ENCODE peak calls at places on chromosomes 4 and X, in seven cellular contexts. One of them, this sample, is unnamed.
A peak's percentile ranks its signal among the peaks of the same experiment; 100 is the strongest.

GRCh38 chr4:128517739-128518510 is 230.3 kb upstream of the PGRMC2 start:
- DNase-seq in pancreas: no peak
- DNase-seq in Karpas-422: peak; percentile 96
- DNase-seq in NCI-H1092 treated with DMSO at 0.1 percent for 48 hours: no peak
- DNase-seq in ascending aorta: no peak
- DNase-seq in effector CD4-positive, alpha-beta T cell: no peak
- DNase-seq in cerebellum: no peak
- DNase-seq in this sample: peak; percentile 63

GRCh38 chrX:134513091-134513490 is 53.1 kb downstream of the HPRT1 start:
- DNase-seq in pancreas: no peak
- DNase-seq in Karpas-422: no peak
- DNase-seq in NCI-H1092 treated with DMSO at 0.1 percent for 48 hours: no peak
- DNase-seq in ascending aorta: no peak
- DNase-seq in effector CD4-positive, alpha-beta T cell: no peak
- DNase-seq in cerebellum: no peak
- DNase-seq in this sample: no peak

GRCh38 chrX:10769165-10769564 is 148.8 kb upstream of the MID1 start:
- DNase-seq in pancreas: no peak
- DNase-seq in Karpas-422: peak; percentile 55
- DNase-seq in NCI-H1092 treated with DMSO at 0.1 percent for 48 hours: peak; percentile 75
- DNase-seq in ascending aorta: no peak
- DNase-seq in effector CD4-positive, alpha-beta T cell: no peak
- DNase-seq in cerebellum: peak; percentile 3
- DNase-seq in this sample: no peak

GRCh38 chrX:45807572-45808425 is 607.1 kb upstream of the DIPK2B start:
- DNase-seq in pancreas: no peak
- DNase-seq in Karpas-422: no peak
- DNase-seq in NCI-H1092 treated with DMSO at 0.1 percent for 48 hours: no peak
- DNase-seq in ascending aorta: no peak
- DNase-seq in effector CD4-positive, alpha-beta T cell: no peak
- DNase-seq in cerebellum: no peak
- DNase-seq in this sample: no peak

GRCh38 chrX:72115380-72115779 is 16.3 kb downstream of the RTL5 start:
- DNase-seq in pancreas: peak; percentile 21
- DNase-seq in Karpas-422: no peak
- DNase-seq in NCI-H1092 treated with DMSO at 0.1 percent for 48 hours: no peak
- DNase-seq in ascending aorta: no peak
- DNase-seq in effector CD4-positive, alpha-beta T cell: no peak
- DNase-seq in cerebellum: no peak
- DNase-seq in this sample: no peak

GRCh38 chr4:8835521-8836365 is 35.9 kb downstream of the HMX1 start:
- DNase-seq in pancreas: peak; percentile 43
- DNase-seq in Karpas-422: no peak
- DNase-seq in NCI-H1092 treated with DMSO at 0.1 percent for 48 hours: no peak
- DNase-seq in ascending aorta: no peak
- DNase-seq in effector CD4-positive, alpha-beta T cell: no peak
- DNase-seq in cerebellum: no peak
- DNase-seq in this sample: no peak

GRCh38 chr4:105859233-105859632 is 36.0 kb upstream of the NPNT start:
- DNase-seq in pancreas: no peak
- DNase-seq in Karpas-422: no peak
- DNase-seq in NCI-H1092 treated with DMSO at 0.1 percent for 48 hours: no peak
- DNase-seq in ascending aorta: no peak
- DNase-seq in effector CD4-positive, alpha-beta T cell: no peak
- DNase-seq in cerebellum: no peak
- DNase-seq in this sample: no peak

GRCh38 chr4:99467908-99468307 is 32.8 kb upstream of the ADH7 start:
- DNase-seq in pancreas: no peak
- DNase-seq in Karpas-422: no peak
- DNase-seq in NCI-H1092 treated with DMSO at 0.1 percent for 48 hours: no peak
- DNase-seq in ascending aorta: no peak
- DNase-seq in effector CD4-positive, alpha-beta T cell: no peak
- DNase-seq in cerebellum: no peak
- DNase-seq in this sample: no peak

GRCh38 chr4:123093247-123093646 is 170.8 kb upstream of the NUDT6 start:
- DNase-seq in pancreas: no peak
- DNase-seq in Karpas-422: peak; percentile 46
- DNase-seq in NCI-H1092 treated with DMSO at 0.1 percent for 48 hours: no peak
- DNase-seq in ascending aorta: no peak
- DNase-seq in effector CD4-positive, alpha-beta T cell: no peak
- DNase-seq in cerebellum: peak; percentile 10
- DNase-seq in this sample: no peak

GRCh38 chr4:2395038-2395437 is 23.4 kb downstream of the ZFYVE28 start:
- DNase-seq in pancreas: no peak
- DNase-seq in Karpas-422: no peak
- DNase-seq in NCI-H1092 treated with DMSO at 0.1 percent for 48 hours: no peak
- DNase-seq in ascending aorta: no peak
- DNase-seq in effector CD4-positive, alpha-beta T cell: no peak
- DNase-seq in cerebellum: no peak
- DNase-seq in this sample: no peak

GRCh38 chr4:183601381-183601780 is 57.6 kb downstream of the RWDD4 start:
- DNase-seq in pancreas: no peak
- DNase-seq in Karpas-422: no peak
- DNase-seq in NCI-H1092 treated with DMSO at 0.1 percent for 48 hours: no peak
- DNase-seq in ascending aorta: no peak
- DNase-seq in effector CD4-positive, alpha-beta T cell: no peak
- DNase-seq in cerebellum: peak; percentile 68
- DNase-seq in this sample: no peak

GRCh38 chr4:82989567-82990429 is 20.8 kb downstream of the LIN54 start:
- DNase-seq in pancreas: no peak
- DNase-seq in Karpas-422: no peak
- DNase-seq in NCI-H1092 treated with DMSO at 0.1 percent for 48 hours: no peak
- DNase-seq in ascending aorta: no peak
- DNase-seq in effector CD4-positive, alpha-beta T cell: no peak
- DNase-seq in cerebellum: no peak
- DNase-seq in this sample: no peak

GRCh38 chrX:37350034-37350365 is 836 bp downstream of the PRRG1 start:
- DNase-seq in pancreas: peak; percentile 55
- DNase-seq in Karpas-422: no peak
- DNase-seq in NCI-H1092 treated with DMSO at 0.1 percent for 48 hours: no peak
- DNase-seq in ascending aorta: no peak
- DNase-seq in effector CD4-positive, alpha-beta T cell: no peak
- DNase-seq in cerebellum: no peak
- DNase-seq in this sample: no peak

GRCh38 chr4:151691639-151692442 is 69.0 kb downstream of the GATB start:
- DNase-seq in pancreas: no peak
- DNase-seq in Karpas-422: no peak
- DNase-seq in NCI-H1092 treated with DMSO at 0.1 percent for 48 hours: no peak
- DNase-seq in ascending aorta: no peak
- DNase-seq in effector CD4-positive, alpha-beta T cell: no peak
- DNase-seq in cerebellum: no peak
- DNase-seq in this sample: peak; percentile 59

GRCh38 chr4:137531951-137532868 is at the start of gene PCDH18:
- DNase-seq in pancreas: peak; percentile 47
- DNase-seq in Karpas-422: no peak
- DNase-seq in NCI-H1092 treated with DMSO at 0.1 percent for 48 hours: no peak
- DNase-seq in ascending aorta: peak; percentile 62
- DNase-seq in effector CD4-positive, alpha-beta T cell: no peak
- DNase-seq in cerebellum: peak; percentile 6
- DNase-seq in this sample: peak; percentile 83

GRCh38 chr4:38935391-38936073 is 67.9 kb downstream of the FAM114A1 start:
- DNase-seq in pancreas: no peak
- DNase-seq in Karpas-422: no peak
- DNase-seq in NCI-H1092 treated with DMSO at 0.1 percent for 48 hours: no peak
- DNase-seq in ascending aorta: no peak
- DNase-seq in effector CD4-positive, alpha-beta T cell: no peak
- DNase-seq in cerebellum: no peak
- DNase-seq in this sample: no peak

GRCh38 chrX:108537005-108537404 is 97.4 kb downstream of the COL4A5 start:
- DNase-seq in pancreas: no peak
- DNase-seq in Karpas-422: peak; percentile 72
- DNase-seq in NCI-H1092 treated with DMSO at 0.1 percent for 48 hours: peak; percentile 58
- DNase-seq in ascending aorta: no peak
- DNase-seq in effector CD4-positive, alpha-beta T cell: no peak
- DNase-seq in cerebellum: no peak
- DNase-seq in this sample: no peak

GRCh38 chr4:10582059-10582686 is 102.4 kb downstream of the CLNK start:
- DNase-seq in pancreas: no peak
- DNase-seq in Karpas-422: no peak
- DNase-seq in NCI-H1092 treated with DMSO at 0.1 percent for 48 hours: peak; percentile 58
- DNase-seq in ascending aorta: no peak
- DNase-seq in effector CD4-positive, alpha-beta T cell: no peak
- DNase-seq in cerebellum: peak; percentile 58
- DNase-seq in this sample: no peak

GRCh38 chr4:10084651-10085320 is 31.8 kb downstream of the WDR1 start:
- DNase-seq in pancreas: peak; percentile 39
- DNase-seq in Karpas-422: no peak
- DNase-seq in NCI-H1092 treated with DMSO at 0.1 percent for 48 hours: no peak
- DNase-seq in ascending aorta: no peak
- DNase-seq in effector CD4-positive, alpha-beta T cell: no peak
- DNase-seq in cerebellum: no peak
- DNase-seq in this sample: peak; percentile 41

GRCh38 chrX:18983711-18984380 is at the start of gene PHKA2:
- DNase-seq in pancreas: peak; percentile 78
- DNase-seq in Karpas-422: peak; percentile 84
- DNase-seq in NCI-H1092 treated with DMSO at 0.1 percent for 48 hours: no peak
- DNase-seq in ascending aorta: no peak
- DNase-seq in effector CD4-positive, alpha-beta T cell: no peak
- DNase-seq in cerebellum: no peak
- DNase-seq in this sample: peak; percentile 77

GRCh38 chrX:103356897-103357296 is 591 bp downstream of the TCEAL9 start:
- DNase-seq in pancreas: peak; percentile 60
- DNase-seq in Karpas-422: no peak
- DNase-seq in NCI-H1092 treated with DMSO at 0.1 percent for 48 hours: no peak
- DNase-seq in ascending aorta: no peak
- DNase-seq in effector CD4-positive, alpha-beta T cell: no peak
- DNase-seq in cerebellum: peak; percentile 22
- DNase-seq in this sample: peak; percentile 36

GRCh38 chr4:147198411-147199051 is 252.9 kb upstream of the TTC29 start:
- DNase-seq in pancreas: no peak
- DNase-seq in Karpas-422: no peak
- DNase-seq in NCI-H1092 treated with DMSO at 0.1 percent for 48 hours: no peak
- DNase-seq in ascending aorta: no peak
- DNase-seq in effector CD4-positive, alpha-beta T cell: no peak
- DNase-seq in cerebellum: no peak
- DNase-seq in this sample: no peak

GRCh38 chrX:45056428-45057145 is 144.1 kb downstream of the DIPK2B start:
- DNase-seq in pancreas: no peak
- DNase-seq in Karpas-422: no peak
- DNase-seq in NCI-H1092 treated with DMSO at 0.1 percent for 48 hours: no peak
- DNase-seq in ascending aorta: no peak
- DNase-seq in effector CD4-positive, alpha-beta T cell: no peak
- DNase-seq in cerebellum: no peak
- DNase-seq in this sample: no peak

GRCh38 chrX:124388562-124388961 is 42.2 kb downstream of the SH2D1A start:
- DNase-seq in pancreas: no peak
- DNase-seq in Karpas-422: peak; percentile 84
- DNase-seq in NCI-H1092 treated with DMSO at 0.1 percent for 48 hours: peak; percentile 74
- DNase-seq in ascending aorta: no peak
- DNase-seq in effector CD4-positive, alpha-beta T cell: peak; percentile 40
- DNase-seq in cerebellum: peak; percentile 31
- DNase-seq in this sample: peak; percentile 22

GRCh38 chrX:132092439-132093065 is 35.3 kb downstream of the FRMD7 start:
- DNase-seq in pancreas: no peak
- DNase-seq in Karpas-422: peak; percentile 81
- DNase-seq in NCI-H1092 treated with DMSO at 0.1 percent for 48 hours: peak; percentile 50
- DNase-seq in ascending aorta: no peak
- DNase-seq in effector CD4-positive, alpha-beta T cell: peak; percentile 27
- DNase-seq in cerebellum: no peak
- DNase-seq in this sample: peak; percentile 21

GRCh38 chrX:101602077-101602476 is 15.7 kb downstream of the ARMCX6 start:
- DNase-seq in pancreas: no peak
- DNase-seq in Karpas-422: no peak
- DNase-seq in NCI-H1092 treated with DMSO at 0.1 percent for 48 hours: no peak
- DNase-seq in ascending aorta: no peak
- DNase-seq in effector CD4-positive, alpha-beta T cell: no peak
- DNase-seq in cerebellum: no peak
- DNase-seq in this sample: no peak

GRCh38 chr4:1002131-1002630 is 9.0 kb upstream of the SLC26A1 start:
- DNase-seq in pancreas: no peak
- DNase-seq in Karpas-422: no peak
- DNase-seq in NCI-H1092 treated with DMSO at 0.1 percent for 48 hours: no peak
- DNase-seq in ascending aorta: no peak
- DNase-seq in effector CD4-positive, alpha-beta T cell: no peak
- DNase-seq in cerebellum: no peak
- DNase-seq in this sample: peak; percentile 61

GRCh38 chr4:95027906-95028618 is 270.3 kb downstream of the BMPR1B start:
- DNase-seq in pancreas: no peak
- DNase-seq in Karpas-422: no peak
- DNase-seq in NCI-H1092 treated with DMSO at 0.1 percent for 48 hours: no peak
- DNase-seq in ascending aorta: no peak
- DNase-seq in effector CD4-positive, alpha-beta T cell: no peak
- DNase-seq in cerebellum: no peak
- DNase-seq in this sample: no peak

GRCh38 chr4:75919914-75920313 is 17.7 kb upstream of the PPEF2 start:
- DNase-seq in pancreas: no peak
- DNase-seq in Karpas-422: no peak
- DNase-seq in NCI-H1092 treated with DMSO at 0.1 percent for 48 hours: no peak
- DNase-seq in ascending aorta: no peak
- DNase-seq in effector CD4-positive, alpha-beta T cell: no peak
- DNase-seq in cerebellum: peak; percentile 10
- DNase-seq in this sample: peak; percentile 46

GRCh38 chr4:89914609-89915008 is 20.0 kb downstream of the MMRN1 start:
- DNase-seq in pancreas: no peak
- DNase-seq in Karpas-422: peak; percentile 41
- DNase-seq in NCI-H1092 treated with DMSO at 0.1 percent for 48 hours: peak; percentile 8
- DNase-seq in ascending aorta: no peak
- DNase-seq in effector CD4-positive, alpha-beta T cell: no peak
- DNase-seq in cerebellum: no peak
- DNase-seq in this sample: no peak

GRCh38 chr4:1278336-1278670 is 11.4 kb upstream of the MAEA start:
- DNase-seq in pancreas: no peak
- DNase-seq in Karpas-422: no peak
- DNase-seq in NCI-H1092 treated with DMSO at 0.1 percent for 48 hours: no peak
- DNase-seq in ascending aorta: no peak
- DNase-seq in effector CD4-positive, alpha-beta T cell: no peak
- DNase-seq in cerebellum: no peak
- DNase-seq in this sample: no peak

GRCh38 chr4:19497692-19498091 is 754.0 kb upstream of the SLIT2 start:
- DNase-seq in pancreas: no peak
- DNase-seq in Karpas-422: no peak
- DNase-seq in NCI-H1092 treated with DMSO at 0.1 percent for 48 hours: no peak
- DNase-seq in ascending aorta: no peak
- DNase-seq in effector CD4-positive, alpha-beta T cell: no peak
- DNase-seq in cerebellum: no peak
- DNase-seq in this sample: no peak

GRCh38 chrX:20252392-20253231 is 14.1 kb downstream of the RPS6KA3 start:
- DNase-seq in pancreas: peak; percentile 83
- DNase-seq in Karpas-422: peak; percentile 86
- DNase-seq in NCI-H1092 treated with DMSO at 0.1 percent for 48 hours: peak; percentile 2
- DNase-seq in ascending aorta: no peak
- DNase-seq in effector CD4-positive, alpha-beta T cell: peak; percentile 66
- DNase-seq in cerebellum: no peak
- DNase-seq in this sample: peak; percentile 47

GRCh38 chr4:183430317-183430986 is 14.0 kb upstream of the CDKN2AIP start:
- DNase-seq in pancreas: no peak
- DNase-seq in Karpas-422: no peak
- DNase-seq in NCI-H1092 treated with DMSO at 0.1 percent for 48 hours: no peak
- DNase-seq in ascending aorta: no peak
- DNase-seq in effector CD4-positive, alpha-beta T cell: peak; percentile 11
- DNase-seq in cerebellum: no peak
- DNase-seq in this sample: no peak

GRCh38 chr4:161419822-161420221 is 744.0 kb downstream of the FSTL5 start:
- DNase-seq in pancreas: no peak
- DNase-seq in Karpas-422: no peak
- DNase-seq in NCI-H1092 treated with DMSO at 0.1 percent for 48 hours: no peak
- DNase-seq in ascending aorta: no peak
- DNase-seq in effector CD4-positive, alpha-beta T cell: no peak
- DNase-seq in cerebellum: no peak
- DNase-seq in this sample: no peak

GRCh38 chrX:72141372-72142004 is 9.8 kb upstream of the RTL5 start:
- DNase-seq in pancreas: no peak
- DNase-seq in Karpas-422: no peak
- DNase-seq in NCI-H1092 treated with DMSO at 0.1 percent for 48 hours: peak; percentile 34
- DNase-seq in ascending aorta: no peak
- DNase-seq in effector CD4-positive, alpha-beta T cell: no peak
- DNase-seq in cerebellum: no peak
- DNase-seq in this sample: no peak

GRCh38 chr4:68883870-68884269 is 67.7 kb downstream of the UGT2A3 start:
- DNase-seq in pancreas: no peak
- DNase-seq in Karpas-422: no peak
- DNase-seq in NCI-H1092 treated with DMSO at 0.1 percent for 48 hours: no peak
- DNase-seq in ascending aorta: no peak
- DNase-seq in effector CD4-positive, alpha-beta T cell: no peak
- DNase-seq in cerebellum: no peak
- DNase-seq in this sample: no peak